ENCODE peak calls at places on chromosome 10, in four cellular contexts. M, F, W and P are unnamed samples.

GRCh38 chr10:124336186-124336585 is 82.5 kb downstream of the OAT start:
- DNase-seq in M (no peak), F (no peak), W (no peak), P (no peak)

GRCh38 chr10:132616170-132616994 is 78.8 kb downstream of the INPP5A start:
- DNase-seq in M (no peak), F (peak; percentile 64), W (no peak), P (no peak)

GRCh38 chr10:36994886-36995285 is 130.5 kb upstream of the ANKRD30A start:
- DNase-seq in M (no peak), F (no peak), W (no peak), P (no peak)

GRCh38 chr10:85319150-85319549 is 990.8 kb downstream of the CCSER2 start:
- DNase-seq in M (no peak), F (no peak), W (no peak), P (peak; percentile 76)

GRCh38 chr10:109149666-109150350 is 773.5 kb downstream of the XPNPEP1 start:
- DNase-seq in M (no peak), F (no peak), W (no peak), P (no peak)

GRCh38 chr10:69352569-69353264 is 64.0 kb downstream of the TACR2 start:
- DNase-seq in M (no peak), F (no peak), W (no peak), P (no peak)

GRCh38 chr10:133253313-133253955 is 15.8 kb downstream of the VENTX start:
- DNase-seq in M (no peak), F (no peak), W (no peak), P (no peak)

GRCh38 chr10:86345296-86346168 is 21.1 kb downstream of the GRID1 start:
- DNase-seq in M (no peak), F (peak; percentile 82), W (no peak), P (no peak)

GRCh38 chr10:132376394-132376851 is 20.6 kb upstream of the PWWP2B start:
- DNase-seq in M (no peak), F (peak; percentile 67), W (no peak), P (no peak)

GRCh38 chr10:79244841-79245504 is 102.3 kb upstream of the PPIF start:
- DNase-seq in M (peak; percentile 90), F (no peak), W (no peak), P (no peak)

GRCh38 chr10:133087679-133088523 is at the start of gene ADGRA1:
- DNase-seq in M (no peak), F (no peak), W (peak; percentile 29), P (no peak)

GRCh38 chr10:7408494-7409044 is 2.3 kb downstream of the SFMBT2 start:
- DNase-seq in M (peak; percentile 31), F (peak; percentile 84), W (peak; percentile 72), P (no peak)

GRCh38 chr10:52883996-52884871 is 111.7 kb upstream of the MBL2 start:
- DNase-seq in M (peak; percentile 71), F (no peak), W (peak; percentile 71), P (peak; percentile 59)

GRCh38 chr10:130135676-130136213 is 446 bp upstream of the GLRX3 start:
- DNase-seq in M (no peak), F (no peak), W (no peak), P (no peak)

GRCh38 chr10:132238371-132239125 is 51.8 kb downstream of the DPYSL4 start:
- DNase-seq in M (no peak), F (no peak), W (no peak), P (no peak)

GRCh38 chr10:32057041-32057372 is 782 bp upstream of the KIF5B start:
- DNase-seq in M (no peak), F (no peak), W (no peak), P (no peak)